ENCODE peak calls at places on chromosomes 7 and 10, in six cellular contexts. W is ovary, A is tibial artery, X is AG04449, C is left ventricle myocardium inferior, E is vagina. Y is an unnamed sample.

GRCh38 chr7:90698616-90699015 is 102.5 kb downstream of the CDK14 start:
- DNase-seq in C (no peak), A (no peak), X (no peak), E (no peak), W (no peak), Y (no peak)

GRCh38 chr10:21943633-21944265 is 59.8 kb downstream of the DNAJC1 start:
- DNase-seq in W (no peak), C (no peak), E (no peak), X (no peak), A (no peak), Y (no peak)

GRCh38 chr7:157628456-157628855 is 291.7 kb downstream of the DNAJB6 start:
- DNase-seq in X (no peak), A (no peak), C (no peak), E (no peak), W (no peak), Y (no peak)

GRCh38 chr10:130510755-130511154 is 374.6 kb downstream of the GLRX3 start:
- DNase-seq in X (no peak), C (no peak), A (no peak), W (no peak), E (no peak), Y (no peak)

GRCh38 chr7:145893925-145894535 is 222.6 kb upstream of the CNTNAP2 start:
- DNase-seq in A (no peak), W (no peak), X (no peak), C (no peak), E (no peak), Y (no peak)

GRCh38 chr10:117429644-117430043 is 54.4 kb upstream of the PDZD8 start:
- DNase-seq in C (no peak), A (no peak), W (no peak), X (no peak), E (no peak), Y (no peak)

GRCh38 chr7:98223898-98224700 is 12.9 kb downstream of the BHLHA15 start:
- DNase-seq in E (no peak), W (no peak), C (peak; percentile 2), X (no peak), A (no peak), Y (no peak)

GRCh38 chr10:117133273-117134083 is 4.6 kb downstream of the VAX1 start:
- DNase-seq in E (peak; percentile 49), A (no peak), W (no peak), X (no peak), C (no peak), Y (peak; percentile 10)

GRCh38 chr7:129698516-129699418 is 87.2 kb downstream of the NRF1 start:
- DNase-seq in E (no peak), X (no peak), A (no peak), C (no peak), W (no peak), Y (no peak)

GRCh38 chr7:6248581-6248980 is 23.8 kb downstream of the CYTH3 start:
- DNase-seq in C (no peak), X (no peak), W (no peak), A (no peak), E (no peak), Y (peak; percentile 88)

GRCh38 chr10:116408716-116409115 is 18.9 kb upstream of the PNLIPRP3 start:
- DNase-seq in A (no peak), E (no peak), X (no peak), W (no peak), C (no peak), Y (no peak)

GRCh38 chr7:51288896-51289607 is 27.6 kb downstream of the COBL start:
- DNase-seq in X (no peak), C (no peak), A (no peak), W (no peak), E (peak; percentile 61), Y (no peak)

GRCh38 chr10:49189422-49189821 is 1.2 kb upstream of the TMEM273 start:
- DNase-seq in C (no peak), A (no peak), W (no peak), X (no peak), E (peak; percentile 46), Y (no peak)

GRCh38 chr7:134044682-134045081 is 82.5 kb upstream of the LRGUK start:
- DNase-seq in E (no peak), X (peak; percentile 5), A (no peak), C (no peak), W (no peak), Y (peak; percentile 7)

GRCh38 chr7:106216517-106217088 is 68.2 kb downstream of the NAMPT start:
- DNase-seq in W (no peak), E (no peak), C (no peak), X (peak; percentile 83), A (peak; percentile 77), Y (peak; percentile 97)

DNA sequence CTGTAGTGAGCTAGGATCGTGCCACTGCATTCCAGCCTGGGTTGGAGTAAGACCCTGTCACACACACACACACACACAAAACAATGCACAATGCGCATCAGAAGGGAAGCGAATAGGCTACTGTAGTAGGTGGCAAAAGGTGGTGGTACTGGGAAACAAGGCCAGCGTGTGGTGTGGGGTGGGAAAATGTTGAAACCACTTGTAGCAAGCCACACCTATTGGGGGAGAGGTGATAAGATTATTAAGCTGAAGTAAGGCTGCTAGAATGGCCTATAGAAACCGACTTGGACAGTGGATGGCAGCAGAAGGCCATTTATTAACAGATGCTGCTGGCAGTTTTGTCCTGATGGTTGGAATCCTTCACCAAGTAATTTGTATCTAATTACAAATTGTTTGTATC is 7.2 kb upstream of the CHCHD1 start:
- DNase-seq in X (no peak), A (no peak), E (no peak), C (no peak), W (no peak), Y (peak; percentile 65)
- TF ChIP-seq CTCF in X (no peak), A (no peak), E (no peak), C (no peak), W (no peak), Y (no peak)

GRCh38 chr7:143892527-143893300 is 9.3 kb downstream of the TCAF1 start:
- DNase-seq in C (no peak), X (no peak), E (no peak), A (no peak), W (no peak), Y (peak; percentile 76)
- H3K4me3 ChIP-seq in C (no peak overlapping the region), X (no peak overlapping the region), E (no peak overlapping the region), A (no peak overlapping the region), W (no peak overlapping the region), Y (no peak overlapping the region)

GRCh38 chr10:3735175-3735574 is 49.8 kb downstream of the KLF6 start:
- DNase-seq in W (no peak), A (no peak), E (no peak), X (no peak), C (no peak), Y (no peak)
- TF ChIP-seq CTCF in W (no peak), A (no peak), E (no peak), X (no peak), C (peak; percentile 36), Y (no peak)

DNA sequence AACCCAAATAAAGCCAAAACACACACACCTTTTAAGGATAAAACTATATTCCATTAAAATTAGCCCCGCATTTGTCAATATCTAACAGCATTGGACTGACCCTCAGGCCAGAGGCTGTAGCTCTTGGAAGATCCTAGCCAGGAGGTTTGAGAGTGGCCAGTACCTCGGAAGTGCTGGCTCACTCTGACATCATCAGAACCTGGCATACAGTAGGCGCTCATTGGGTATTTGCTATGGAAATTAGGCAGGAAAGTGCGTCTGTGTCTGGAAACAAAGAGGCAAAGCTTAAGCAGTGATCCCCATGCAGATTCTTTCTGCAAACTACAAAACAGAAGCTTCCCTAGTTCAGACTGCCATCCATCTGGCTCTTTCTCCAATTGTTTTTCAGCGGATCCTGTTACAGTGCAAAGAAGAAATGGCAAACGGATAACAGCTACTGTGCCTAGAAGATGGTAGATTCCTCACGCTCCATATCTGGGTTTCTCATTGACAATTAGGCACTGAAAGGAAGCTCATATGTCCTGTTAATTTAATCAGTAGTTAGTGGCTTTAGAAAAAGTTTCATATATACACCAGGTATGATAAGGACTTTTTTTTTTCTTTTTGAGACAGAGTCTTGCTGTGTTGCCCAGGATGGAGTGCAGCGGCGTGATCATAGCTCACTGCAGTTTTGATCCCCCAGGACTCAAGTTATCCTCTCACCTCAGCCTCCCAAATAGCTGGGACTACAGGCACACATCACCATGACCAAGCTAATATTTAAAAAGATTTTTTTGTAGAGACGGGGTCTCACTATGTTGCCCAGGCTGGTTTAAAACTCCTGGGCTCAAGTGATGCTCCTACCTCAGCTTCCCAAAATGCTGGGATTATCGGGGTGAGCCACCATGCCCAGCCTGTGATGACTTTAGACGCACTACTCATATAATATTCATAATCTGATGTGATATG is 1.9 kb upstream of the PRKCQ start:
- DNase-seq in A (no peak), E (no peak), X (no peak), W (no peak), C (no peak), Y (no peak)
- H3K4me3 ChIP-seq in A (no peak overlapping the region), E (no peak overlapping the region), X (no peak overlapping the region), W (no peak overlapping the region), C (no peak overlapping the region), Y (no peak overlapping the region)

GRCh38 chr10:107814865-107815487 is 650.5 kb upstream of the SORCS1 start:
- DNase-seq in A (peak; percentile 39), W (no peak), C (no peak), E (no peak), X (peak; percentile 12), Y (peak; percentile 62)
- TF ChIP-seq CTCF in A (no peak), W (no peak), C (peak; percentile 69), E (no peak), X (peak; percentile 80), Y (peak; percentile 77)

GRCh38 chr7:45511721-45512422 is 62.3 kb upstream of the ADCY1 start:
- DNase-seq in X (no peak), E (no peak), W (no peak), A (no peak), C (no peak), Y (no peak)

DNA sequence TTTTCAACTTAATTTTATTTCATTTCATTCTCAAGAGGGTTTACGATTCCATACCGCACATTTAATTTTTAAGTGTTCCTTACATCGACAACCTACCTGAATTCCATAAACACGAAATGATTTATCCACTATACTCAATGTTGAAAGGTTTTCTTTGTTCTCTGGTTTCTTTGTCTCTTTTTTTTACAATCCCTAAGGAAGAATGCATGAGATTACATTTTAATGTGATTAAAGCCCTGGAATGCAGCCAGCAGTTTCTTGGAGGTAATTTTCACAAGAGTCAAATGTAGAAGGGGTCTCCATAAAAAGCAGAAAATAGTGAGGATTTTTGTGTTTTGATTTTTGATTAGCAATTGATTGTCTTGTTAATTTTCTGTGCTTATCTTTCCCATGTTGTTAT is 59.2 kb upstream of the ADCY1 start:
- DNase-seq in C (no peak), E (no peak), X (no peak), A (no peak), W (no peak), Y (no peak)
- H3K4me3 ChIP-seq in C (no peak overlapping the region), E (no peak overlapping the region), X (no peak overlapping the region), A (no peak overlapping the region), W (no peak overlapping the region), Y (no peak overlapping the region)

DNA sequence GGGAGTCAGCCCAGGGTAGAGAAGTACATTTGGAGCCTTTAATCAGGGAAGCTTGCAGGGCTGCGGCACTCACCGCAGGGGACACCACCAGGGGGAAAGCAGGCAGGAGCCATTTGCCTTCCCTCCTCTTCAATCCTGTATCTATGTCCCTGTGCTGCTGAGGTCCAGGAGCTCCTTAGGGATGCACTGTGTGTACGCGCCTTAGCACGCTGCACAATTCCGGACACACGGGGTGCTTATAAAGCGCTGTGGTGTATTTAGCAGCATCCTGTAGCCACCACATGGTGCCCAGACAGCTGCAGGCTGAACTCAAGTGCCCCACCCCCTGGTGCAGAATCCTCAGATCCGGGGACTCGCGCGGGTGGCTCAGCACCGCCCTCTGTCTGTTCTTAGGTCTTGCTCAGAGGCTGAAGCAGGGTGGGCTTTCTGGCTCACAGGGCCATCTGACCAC is 421.4 kb downstream of the SDK1 start:
- DNase-seq in A (no peak), E (no peak), C (peak; percentile 21), W (peak; percentile 20), X (no peak), Y (peak; percentile 60)
- TF ChIP-seq CTCF in A (no peak), E (no peak), C (peak; percentile 38), W (no peak), X (no peak), Y (no peak)

GRCh38 chr10:32360884-32361283 is 13.9 kb upstream of the EPC1 start:
- DNase-seq in A (no peak), C (no peak), W (no peak), E (no peak), X (no peak), Y (no peak)
- H3K4me3 ChIP-seq in A (no peak overlapping the region), C (no peak overlapping the region), W (no peak overlapping the region), E (no peak overlapping the region), X (no peak overlapping the region), Y (no peak overlapping the region)

Y was measured in foreskin fibroblast.